ENCODE peak calls at places on chromosomes 6 and 20, in four cellular contexts. Z is stimulated activated CD8-positive, alpha-beta memory T cell treated with anti-CD3 and anti-CD28 coated beads, Interleukin-4, amount 100 ng/mL, for 24 hours; N is mammary epithelial cell; K is sigmoid colon. T is an unnamed sample.

GRCh38 chr20:45500022-45500421 is 15.4 kb downstream of the SPINT3 start:
- DNase-seq in K (no peak), Z (no peak), N (no peak), T (no peak)

GRCh38 chr6:54990001-54990400 is 143.4 kb downstream of the FAM83B start:
- DNase-seq in Z (no peak), N (no peak), K (no peak), T (no peak)

GRCh38 chr6:42363906-42364859 is 87.5 kb downstream of the TRERF1 start:
- DNase-seq in N (no peak), K (no peak), Z (no peak), T (no peak)

GRCh38 chr6:18823782-18824386 is 436.7 kb downstream of the RNF144B start:
- DNase-seq in K (no peak), Z (no peak), N (peak; percentile 28), T (peak; percentile 34)

GRCh38 chr6:83872386-83873118 is 13.1 kb downstream of the CYB5R4 start:
- DNase-seq in Z (no peak), N (no peak), K (no peak), T (no peak)

GRCh38 chr6:54970337-54970736 is 123.8 kb downstream of the FAM83B start:
- DNase-seq in K (no peak), Z (no peak), N (peak; percentile 91), T (no peak)

GRCh38 chr6:117078624-117079023 is 186.7 kb upstream of the VGLL2 start:
- DNase-seq in N (no peak), Z (no peak), K (no peak), T (no peak)

GRCh38 chr6:13015379-13015681 is 298.8 kb downstream of the PHACTR1 start:
- DNase-seq in K (no peak), N (no peak), Z (no peak), T (no peak)

GRCh38 chr6:53795254-53795701 is 473 bp downstream of the LRRC1 start:
- DNase-seq in K (no peak), Z (no peak), N (peak; percentile 53), T (no peak)

GRCh38 chr6:109082178-109082577 is 12.5 kb downstream of the SESN1 start:
- DNase-seq in Z (no peak), K (no peak), N (peak; percentile 26), T (peak; percentile 84)

GRCh38 chr6:96197241-96197640 is 181.5 kb downstream of the FUT9 start:
- DNase-seq in K (no peak), Z (no peak), N (no peak), T (no peak)

GRCh38 chr6:169421890-169422289 is 168.2 kb upstream of the THBS2 start:
- DNase-seq in N (no peak), K (no peak), Z (no peak), T (no peak)

GRCh38 chr20:32737371-32738223 is 5.7 kb downstream of the COMMD7 start:
- DNase-seq in Z (no peak), N (peak; percentile 54), K (no peak), T (peak; percentile 56)

GRCh38 chr20:33893314-33893713 is 82.2 kb downstream of the CHMP4B start:
- DNase-seq in N (peak; percentile 43), K (no peak), Z (no peak), T (no peak)

GRCh38 chr6:29722773-29723665 is at the start of gene HLA-F:
- DNase-seq in K (peak; percentile 95), N (peak; percentile 96), Z (peak; percentile 64), T (peak; percentile 61)

GRCh38 chr20:47795214-47795667 is 10.0 kb upstream of the SULF2 start:
- DNase-seq in N (peak; percentile 95), Z (no peak), K (no peak), T (peak; percentile 71)

GRCh38 chr6:155126727-155127439 is 131.8 kb downstream of the TIAM2 start:
- DNase-seq in Z (peak; percentile 58), K (no peak), N (peak; percentile 78), T (peak; percentile 56)

GRCh38 chr6:41058783-41059181 is 5.8 kb downstream of the APOBEC2 start:
- DNase-seq in K (no peak), N (no peak), Z (no peak), T (no peak)